ENCODE peak calls at places on chromosomes 4 and X, in five cellular contexts. J is ovary, S is A549, O is transverse colon, V is tibial nerve. H is an unnamed sample.

GRCh38 chrX:103687073-103687695 is 685 bp upstream of the MORF4L2 start:
- DNase-seq in J (peak; percentile 92), S (peak; percentile 86), O (peak; percentile 88), V (peak; percentile 86), H (peak; percentile 96)

GRCh38 chrX:45619290-45619689 is 418.6 kb upstream of the DIPK2B start:
- DNase-seq in O (no peak), J (no peak), V (no peak), S (no peak), H (no peak)

GRCh38 chrX:24231169-24231568 is 81.6 kb downstream of the ZFX start:
- DNase-seq in O (no peak), V (no peak), J (no peak), S (peak; percentile 47), H (no peak)

GRCh38 chrX:85504381-85504780 is 124.9 kb upstream of the POF1B start:
- DNase-seq in S (no peak), J (no peak), V (no peak), O (no peak), H (no peak)

GRCh38 chr4:71554025-71554424 is 215.2 kb downstream of the SLC4A4 start:
- DNase-seq in V (no peak), J (no peak), S (no peak), O (no peak), H (no peak)

GRCh38 chr4:86928400-86929255 is 6.2 kb upstream of the AFF1 start:
- DNase-seq in O (no peak), V (no peak), S (no peak), J (no peak), H (no peak)

GRCh38 chr4:113438596-113438995 is 322.9 kb downstream of the CAMK2D start:
- DNase-seq in O (no peak), J (no peak), V (no peak), S (no peak), H (no peak)

GRCh38 chr4:45477311-45477733 is 646.5 kb downstream of the GABRG1 start:
- DNase-seq in O (no peak), V (no peak), J (no peak), S (no peak), H (no peak)

GRCh38 chr4:129378346-129378745 is 282.4 kb downstream of the C4orf33 start:
- DNase-seq in J (no peak), O (no peak), S (no peak), V (no peak), H (no peak)

GRCh38 chrX:153697924-153698865 is 10.5 kb downstream of the SLC6A8 start:
- DNase-seq in V (no peak), O (no peak), J (no peak), S (no peak), H (no peak)

GRCh38 chr4:1583051-1583785 is 100.9 kb downstream of the FAM53A start:
- DNase-seq in V (no peak), J (no peak), O (no peak), S (no peak), H (no peak)

GRCh38 chr4:85798011-85798770 is 323.2 kb downstream of the ARHGAP24 start:
- DNase-seq in J (no peak), V (no peak), S (no peak), O (no peak), H (no peak)

GRCh38 chrX:47174376-47174775 is 19.3 kb upstream of the UBA1 start:
- DNase-seq in S (no peak), V (no peak), O (no peak), J (no peak), H (no peak)

GRCh38 chr4:56764775-56765174 is 56.7 kb downstream of the SPINK2 start:
- DNase-seq in J (no peak), S (no peak), O (no peak), V (no peak), H (no peak)

GRCh38 chr4:147981305-147981704 is 249.4 kb downstream of the ARHGAP10 start:
- DNase-seq in V (no peak), O (no peak), S (no peak), J (no peak), H (no peak)

GRCh38 chr4:182593864-182594263 is 323.3 kb downstream of the DCTD start:
- DNase-seq in J (no peak), S (no peak), V (no peak), O (no peak), H (no peak)

GRCh38 chr4:156971168-156971601 is 414 bp downstream of the PDGFC start:
- DNase-seq in S (no peak), O (peak; percentile 21), J (peak; percentile 61), V (no peak), H (no peak)

GRCh38 chrX:40267334-40268118 is 169.8 kb upstream of the BCOR start:
- DNase-seq in S (no peak), V (peak; percentile 12), O (no peak), J (no peak), H (no peak)

GRCh38 chr4:173334891-173335754 is 965 bp upstream of the HMGB2 start:
- DNase-seq in J (peak; percentile 63), S (peak; percentile 87), O (peak; percentile 75), V (peak; percentile 26), H (no peak)

DNA sequence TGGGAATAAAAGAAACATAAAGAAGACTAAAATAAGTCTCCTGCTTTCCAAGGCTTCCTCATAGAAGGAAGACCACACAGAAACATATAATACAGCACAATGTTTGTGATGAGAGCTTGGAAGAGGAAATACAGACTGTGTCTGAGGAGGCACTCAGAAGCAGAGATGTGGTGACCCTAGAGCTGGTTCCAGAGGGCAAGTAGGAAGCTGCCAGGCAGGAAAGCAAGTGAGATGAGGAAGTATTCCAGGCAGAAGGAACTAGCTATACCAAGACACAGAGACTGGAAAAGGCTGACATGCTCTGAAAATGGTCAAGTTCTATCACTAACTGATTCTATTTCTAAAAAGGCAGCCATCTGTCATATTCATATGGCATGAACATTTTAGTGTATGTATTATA is 16.5 kb upstream of the HSFX2 start:
- DNase-seq in J (no peak), V (no peak), S (no peak), O (no peak), H (no peak)
- TF ChIP-seq EP300 in J (no peak), V (no peak), S (no peak), O (no peak), H (no peak)

GRCh38 chr4:38009421-38009820 is 49.2 kb downstream of the PTTG2 start:
- DNase-seq in S (no peak), J (no peak), O (no peak), V (no peak), H (no peak)

GRCh38 chr4:38014421-38014852 is 54.2 kb downstream of the PTTG2 start:
- DNase-seq in V (no peak), S (no peak), O (no peak), J (no peak), H (no peak)

GRCh38 chr4:38009949-38010348 is 49.8 kb downstream of the PTTG2 start:
- DNase-seq in V (no peak), J (no peak), S (no peak), O (no peak), H (no peak)

GRCh38 chr4:38013461-38014366 is 53.5 kb downstream of the PTTG2 start:
- DNase-seq in J (no peak), S (no peak), O (no peak), V (no peak), H (no peak)

GRCh38 chr4:38011484-38012162 is 51.4 kb downstream of the PTTG2 start:
- DNase-seq in O (no peak), V (no peak), S (no peak), J (no peak), H (no peak)
- H3K27ac ChIP-seq in O (peak overlapping the region; percentile 23), V (no peak overlapping the region), S (no peak overlapping the region), J (no peak overlapping the region), H (no peak overlapping the region)

GRCh38 chr4:74667438-74667837 is 126.9 kb downstream of the BTC start:
- DNase-seq in O (no peak), S (no peak), J (no peak), V (no peak), H (no peak)

GRCh38 chr4:74663631-74664030 is 130.7 kb downstream of the BTC start:
- DNase-seq in O (no peak), V (no peak), J (no peak), S (no peak), H (no peak)

GRCh38 chr4:74667944-74668343 is 126.4 kb downstream of the BTC start:
- DNase-seq in J (no peak), V (no peak), O (no peak), S (no peak), H (no peak)

GRCh38 chr4:74661427-74662171 is 132.7 kb downstream of the BTC start:
- DNase-seq in J (no peak), V (no peak), O (no peak), S (peak; percentile 73), H (no peak)

DNA sequence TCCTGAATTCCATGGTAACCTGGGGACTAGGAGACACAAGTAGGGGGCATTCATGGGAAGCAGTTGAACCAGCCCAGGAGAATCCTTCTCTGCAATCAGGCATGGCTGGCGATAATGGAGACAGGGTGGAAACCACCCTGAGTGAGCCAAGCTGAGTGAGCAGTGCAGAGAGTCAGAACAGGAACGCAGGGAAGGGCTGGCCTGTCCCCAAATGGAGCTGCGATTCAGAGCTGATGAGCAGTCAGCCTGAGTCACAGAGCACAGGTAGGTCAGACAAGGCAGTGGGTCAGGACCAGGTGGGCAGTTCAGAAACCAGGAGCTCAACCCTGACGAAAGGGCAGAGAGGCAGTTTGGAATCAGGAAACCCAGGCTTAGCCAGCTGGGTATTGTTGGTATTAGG is 129.0 kb downstream of the BTC start:
- DNase-seq in V (no peak), O (no peak), J (no peak), S (no peak), H (no peak)
- H3K4me1 ChIP-seq in V (no peaks in the 10 kb centered on the region), O (no peaks in the 10 kb centered on the region), J (no peaks in the 10 kb centered on the region), S (peaks cover 44% of the 10 kb centered on the region), H (no peaks in the 10 kb centered on the region)

DNA sequence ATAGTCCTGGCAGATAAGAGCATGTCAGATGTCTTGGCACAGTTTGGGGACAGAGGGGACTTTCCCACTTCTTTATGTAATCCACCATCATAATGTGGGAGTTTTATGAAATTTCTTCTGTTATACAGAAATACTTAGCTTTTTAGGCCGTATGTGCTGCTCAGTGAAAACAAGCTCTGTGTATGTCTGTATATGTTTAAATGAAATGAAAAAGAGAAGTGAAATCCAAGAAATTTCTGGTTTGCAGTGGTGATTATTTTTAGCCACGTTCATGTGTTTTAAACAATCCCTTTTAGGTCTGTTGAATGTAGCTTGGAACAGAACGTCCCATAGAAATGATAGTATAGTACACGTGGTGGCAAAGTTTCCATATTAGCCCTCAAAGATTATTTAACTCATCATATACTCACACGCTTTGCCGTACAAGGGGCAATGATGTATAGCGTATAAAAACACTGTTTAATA is 41.0 kb downstream of the GAB1 start:
- DNase-seq in O (no peak), J (no peak), S (no peak), V (no peak), H (no peak)
- TF ChIP-seq EP300 in O (peak; percentile 28), J (no peak), S (no peak), V (peak; percentile 78), H (no peak)

GRCh38 chr4:78621395-78621794 is 69.8 kb downstream of the ANXA3 start:
- DNase-seq in J (no peak), V (no peak), S (no peak), O (no peak), H (no peak)
- H3K27ac ChIP-seq in J (no peak overlapping the region), V (no peak overlapping the region), S (no peak overlapping the region), O (no peak overlapping the region), H (no peak overlapping the region)

GRCh38 chr4:6943012-6943869 is 33.6 kb downstream of the TBC1D14 start:
- DNase-seq in S (no peak), V (no peak), O (peak; percentile 64), J (no peak), H (no peak)
- H3K4me1 ChIP-seq in S (peaks cover 62% of the 10 kb centered on the region), V (peaks cover 36% of the 10 kb centered on the region), O (peaks cover 48% of the 10 kb centered on the region), J (peaks cover 12% of the 10 kb centered on the region), H (peaks cover 45% of the 10 kb centered on the region)

GRCh38 chr4:172173206-172173605 is 360.0 kb downstream of the GALNTL6 start:
- DNase-seq in O (no peak), V (no peak), J (no peak), S (no peak), H (no peak)

GRCh38 chr4:172177382-172177781 is 364.2 kb downstream of the GALNTL6 start:
- DNase-seq in V (no peak), O (no peak), S (no peak), J (no peak), H (no peak)
- TF ChIP-seq EP300 in V (no peak), O (no peak), S (no peak), J (no peak), H (no peak)